ENCODE peak calls at places on chromosomes 5 and 9, in five cellular contexts. E, M, S, F and H are unnamed samples.

GRCh38 chr5:134458676-134459403 is 47.2 kb upstream of the CDKN2AIPNL start:
- DNase-seq in E (no peak), M (no peak), S (no peak), F (no peak), H (no peak)

GRCh38 chr9:70481471-70481870 is 67.0 kb upstream of the KLF9 start:
- DNase-seq in E (no peak), M (no peak), S (no peak), F (no peak), H (no peak)

GRCh38 chr5:10434392-10434791 is 7.3 kb upstream of the ROPN1L start:
- DNase-seq in E (no peak), M (no peak), S (no peak), F (no peak), H (no peak)

GRCh38 chr9:99778308-99778707 is 43.4 kb upstream of the NR4A3 start:
- DNase-seq in E (peak), M (peak), S (peak), F (peak), H (no peak)

GRCh38 chr5:109743770-109744212 is 54.1 kb downstream of the MAN2A1 start:
- DNase-seq in E (peak), M (peak), S (peak), F (peak), H (no peak)

GRCh38 chr9:114311571-114312512 is 11.1 kb upstream of the ORM1 start:
- DNase-seq in E (no peak), M (no peak), S (no peak), F (peak), H (no peak)

GRCh38 chr5:1792842-1793266 is 6.8 kb downstream of the MRPL36 start:
- DNase-seq in E (peak), M (peak), S (peak), F (no peak), H (peak)

GRCh38 chr5:174402224-174402812 is 322.1 kb upstream of the MSX2 start:
- DNase-seq in E (no peak), M (no peak), S (no peak), F (no peak), H (peak)

GRCh38 chr5:74685979-74686631 is 1.1 kb downstream of the HEXB start:
- DNase-seq in E (no peak), M (no peak), S (no peak), F (peak), H (no peak)

DNA sequence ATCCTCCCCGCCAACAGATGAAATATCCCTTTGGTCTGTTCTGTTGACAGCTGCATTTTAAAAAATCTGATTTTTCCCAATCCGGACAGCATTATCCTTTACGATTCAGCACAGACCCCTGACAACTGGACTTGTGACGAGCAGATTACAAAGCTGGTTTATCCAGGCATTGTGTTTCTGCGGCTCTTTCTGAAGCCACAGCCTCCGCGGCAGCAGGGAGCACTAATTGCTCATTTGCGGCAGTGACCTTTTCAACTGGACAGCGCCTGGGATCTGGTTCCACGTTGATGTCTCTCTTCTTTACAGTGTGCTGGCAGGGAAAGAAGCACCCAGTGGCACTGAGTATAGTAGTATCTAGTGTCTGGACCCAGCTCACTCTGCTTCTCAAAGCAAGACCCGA is 351.2 kb downstream of the ZNF608 start:
- DNase-seq in E (no peak), M (no peak), S (no peak), F (no peak), H (no peak)
- H3K4me3 ChIP-seq in E (no peak), M (no peak), S (no peak), F (no peak), H (no peak)

DNA sequence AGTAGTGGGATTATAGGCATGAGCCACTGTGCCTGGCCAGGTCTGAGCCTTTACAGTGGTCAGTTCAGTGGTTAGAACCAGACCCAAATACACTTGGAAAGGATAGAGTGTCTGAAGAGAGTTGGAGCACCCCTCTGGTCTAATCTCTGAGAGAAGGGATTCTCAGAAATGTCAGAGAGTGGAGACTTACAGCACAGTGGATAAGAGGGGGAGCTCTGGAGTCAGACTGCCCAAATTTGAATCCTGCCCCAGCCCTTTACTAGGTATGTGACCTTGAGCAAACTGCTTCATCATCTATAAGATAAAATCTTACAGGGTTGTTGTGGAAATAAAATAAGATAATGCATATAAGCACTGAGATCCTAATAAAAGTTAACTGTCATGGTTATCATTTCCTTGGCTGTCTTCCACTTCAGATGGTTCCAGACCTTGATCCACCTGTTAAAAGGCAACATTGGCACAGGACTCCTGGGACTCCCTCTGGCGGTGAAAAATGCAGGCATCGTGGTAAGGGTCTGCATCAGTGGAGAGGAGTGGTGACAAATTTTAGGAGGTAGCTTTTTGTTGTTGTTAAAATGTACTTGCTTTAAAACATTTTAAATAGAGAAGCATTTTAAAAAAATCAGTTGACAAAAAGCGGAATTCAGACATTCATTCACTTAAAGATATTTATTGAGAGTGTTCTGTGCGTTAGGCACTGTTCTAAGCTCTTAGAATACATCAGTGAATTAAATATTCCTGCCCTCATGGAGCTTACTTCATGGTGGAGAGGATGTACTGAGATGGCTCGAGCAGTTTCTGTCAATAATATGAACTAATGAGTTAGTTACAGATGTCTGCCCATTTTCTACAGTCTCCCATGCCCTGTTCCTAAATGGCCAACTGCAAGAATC is 16.0 kb downstream of the SLC36A1 start:
- DNase-seq in E (no peak), M (no peak), S (no peak), F (no peak), H (peak)
- TF ChIP-seq CTCF in E (peak), M (peak), S (peak), F (no peak), H (peak)

GRCh38 chr9:121362813-121363585 is 7.1 kb downstream of the STOM start:
- DNase-seq in E (no peak), M (no peak), S (peak), F (peak), H (no peak)

GRCh38 chr9:121360975-121361374 is 9.1 kb downstream of the STOM start:
- DNase-seq in E (peak), M (peak), S (peak), F (no peak), H (no peak)

GRCh38 chr9:121367651-121368510 is 2.2 kb downstream of the STOM start:
- DNase-seq in E (no peak), M (no peak), S (peak), F (no peak), H (peak)

GRCh38 chr9:121359358-121360294 is 10.4 kb downstream of the STOM start:
- DNase-seq in E (no peak), M (no peak), S (no peak), F (no peak), H (no peak)

GRCh38 chr9:121363586-121363961 is 6.5 kb downstream of the STOM start:
- DNase-seq in E (no peak), M (no peak), S (no peak), F (no peak), H (no peak)
- H3K4me3 ChIP-seq in E (no peak), M (no peak), S (no peak), F (no peak), H (no peak)

GRCh38 chr9:115997923-115998322 is 155.7 kb upstream of the PAPPA start:
- DNase-seq in E (no peak), M (peak), S (no peak), F (no peak), H (no peak)

GRCh38 chr9:115989816-115990215 is 163.8 kb upstream of the PAPPA start:
- DNase-seq in E (no peak), M (peak), S (no peak), F (no peak), H (no peak)

GRCh38 chr9:115998661-115999060 is 154.9 kb upstream of the PAPPA start:
- DNase-seq in E (no peak), M (no peak), S (no peak), F (no peak), H (no peak)

GRCh38 chr9:115988701-115989100 is 164.9 kb upstream of the PAPPA start:
- DNase-seq in E (no peak), M (no peak), S (no peak), F (no peak), H (no peak)

GRCh38 chr9:115992834-115993233 is 160.8 kb upstream of the PAPPA start:
- DNase-seq in E (peak), M (peak), S (peak), F (no peak), H (no peak)
- TF ChIP-seq CTCF in E (peak), M (peak), S (no peak), F (no peak), H (no peak)

GRCh38 chr9:133459476-133460404 is at the start of gene CACFD1:
- DNase-seq in E (peak), M (peak), S (peak), F (peak), H (peak)

GRCh38 chr9:133457233-133457632 is 2.5 kb upstream of the CACFD1 start:
- DNase-seq in E (no peak), M (no peak), S (no peak), F (no peak), H (no peak)

GRCh38 chr9:133460405-133461175 is 812 bp downstream of the CACFD1 start:
- DNase-seq in E (peak), M (no peak), S (peak), F (peak), H (peak)

GRCh38 chr9:133457748-133458147 is 2.0 kb upstream of the CACFD1 start:
- DNase-seq in E (no peak), M (no peak), S (no peak), F (no peak), H (no peak)

GRCh38 chr9:133458643-133459312 is 1.0 kb upstream of the CACFD1 start:
- DNase-seq in E (no peak), M (no peak), S (no peak), F (peak), H (peak)
- H3K4me3 ChIP-seq in E (no peak), M (no peak), S (no peak), F (no peak), H (peak)

GRCh38 chr5:350355-350754 is 28.8 kb downstream of the AHRR start:
- DNase-seq in E (no peak), M (no peak), S (no peak), F (no peak), H (no peak)
- TF ChIP-seq CTCF in E (no peak), M (peak), S (no peak), F (no peak), H (peak)

DNA sequence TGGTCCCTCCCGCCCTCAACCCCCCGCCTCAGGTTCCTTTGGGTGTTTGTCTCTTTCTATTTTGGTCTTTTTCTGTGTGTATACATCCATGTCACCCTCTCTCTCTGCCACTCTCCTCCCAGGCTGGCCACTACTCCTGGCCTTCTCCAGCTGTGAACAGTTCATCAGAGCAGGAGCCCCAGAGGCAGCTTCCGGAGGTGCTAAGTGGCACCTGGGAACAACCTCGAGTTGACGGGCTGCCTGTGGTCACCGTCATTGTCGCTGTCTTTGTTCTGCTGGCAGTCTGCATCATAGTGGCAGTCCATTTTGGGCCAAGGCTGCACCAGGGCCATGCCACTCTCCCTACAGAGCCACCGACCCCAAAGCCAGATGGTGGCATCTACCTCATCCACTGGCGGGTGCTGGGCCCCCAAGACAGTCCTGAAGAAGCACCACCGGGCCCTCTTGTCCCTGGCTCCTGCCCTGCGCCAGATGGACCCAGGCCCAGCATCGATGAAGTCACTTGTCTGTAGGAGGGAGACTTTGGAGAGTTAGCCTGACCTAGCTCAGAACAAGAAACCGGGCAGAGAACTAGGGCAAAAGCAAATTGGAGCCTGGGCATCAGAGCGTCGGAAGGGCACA is 1.7 kb downstream of the SMIM33 start:
- DNase-seq in E (no peak), M (no peak), S (no peak), F (no peak), H (no peak)
- H3K4me3 ChIP-seq in E (no peak), M (no peak), S (no peak), F (no peak), H (no peak)

GRCh38 chr9:83322438-83322837 is 215.8 kb downstream of the FRMD3 start:
- DNase-seq in E (no peak), M (no peak), S (no peak), F (no peak), H (no peak)
- TF ChIP-seq CTCF in E (no peak), M (peak), S (no peak), F (no peak), H (no peak)